ENCODE peak calls at places on chromosome 17, in six cellular contexts. One of them, this sample, is unnamed.

GRCh38 chr17:68937890-68938514 is 17.2 kb downstream of the ABCA8 start:
- DNase-seq in kidney: no peak
- DNase-seq in fibroblast of lung: no peak
- DNase-seq in nucleus accumbens: no peak
- DNase-seq in activated CD8-positive, alpha-beta T cell treated with anti-CD3 and anti-CD28 coated beads, Interleukin-2, amount 10 ng/mL, durations not matched to agents 7 days and 5 days: no peak
- DNase-seq in HEK293T: no peak
- DNase-seq in this sample: no peak

GRCh38 chr17:67049025-67049739 is 4.8 kb downstream of the CACNG1 start:
- DNase-seq in kidney: no peak
- DNase-seq in fibroblast of lung: no peak
- DNase-seq in nucleus accumbens: no peak
- DNase-seq in activated CD8-positive, alpha-beta T cell treated with anti-CD3 and anti-CD28 coated beads, Interleukin-2, amount 10 ng/mL, durations not matched to agents 7 days and 5 days: no peak
- DNase-seq in HEK293T: no peak
- DNase-seq in this sample: no peak

GRCh38 chr17:58300336-58300735 is 19.6 kb upstream of the MPO start:
- DNase-seq in kidney: peak
- DNase-seq in fibroblast of lung: no peak
- DNase-seq in nucleus accumbens: no peak
- DNase-seq in activated CD8-positive, alpha-beta T cell treated with anti-CD3 and anti-CD28 coated beads, Interleukin-2, amount 10 ng/mL, durations not matched to agents 7 days and 5 days: peak
- DNase-seq in HEK293T: no peak
- DNase-seq in this sample: no peak

GRCh38 chr17:66637491-66637890 is 197.4 kb upstream of the CACNG5 start:
- DNase-seq in kidney: no peak
- DNase-seq in fibroblast of lung: peak
- DNase-seq in nucleus accumbens: no peak
- DNase-seq in activated CD8-positive, alpha-beta T cell treated with anti-CD3 and anti-CD28 coated beads, Interleukin-2, amount 10 ng/mL, durations not matched to agents 7 days and 5 days: no peak
- DNase-seq in HEK293T: no peak
- DNase-seq in this sample: no peak

GRCh38 chr17:12665263-12666210 is at the start of gene MYOCD:
- DNase-seq in kidney: peak
- DNase-seq in fibroblast of lung: peak
- DNase-seq in nucleus accumbens: no peak
- DNase-seq in activated CD8-positive, alpha-beta T cell treated with anti-CD3 and anti-CD28 coated beads, Interleukin-2, amount 10 ng/mL, durations not matched to agents 7 days and 5 days: no peak
- DNase-seq in HEK293T: peak
- DNase-seq in this sample: no peak

GRCh38 chr17:16925461-16926060 is 46.4 kb downstream of the TNFRSF13B start:
- DNase-seq in kidney: peak
- DNase-seq in fibroblast of lung: no peak
- DNase-seq in nucleus accumbens: no peak
- DNase-seq in activated CD8-positive, alpha-beta T cell treated with anti-CD3 and anti-CD28 coated beads, Interleukin-2, amount 10 ng/mL, durations not matched to agents 7 days and 5 days: no peak
- DNase-seq in HEK293T: no peak
- DNase-seq in this sample: peak

GRCh38 chr17:36643086-36643685 is 41.8 kb downstream of the MRM1 start:
- DNase-seq in kidney: no peak
- DNase-seq in fibroblast of lung: no peak
- DNase-seq in nucleus accumbens: no peak
- DNase-seq in activated CD8-positive, alpha-beta T cell treated with anti-CD3 and anti-CD28 coated beads, Interleukin-2, amount 10 ng/mL, durations not matched to agents 7 days and 5 days: no peak
- DNase-seq in HEK293T: no peak
- DNase-seq in this sample: no peak

GRCh38 chr17:67831268-67831667 is 6.0 kb downstream of the BPTF start:
- DNase-seq in kidney: no peak
- DNase-seq in fibroblast of lung: no peak
- DNase-seq in nucleus accumbens: no peak
- DNase-seq in activated CD8-positive, alpha-beta T cell treated with anti-CD3 and anti-CD28 coated beads, Interleukin-2, amount 10 ng/mL, durations not matched to agents 7 days and 5 days: no peak
- DNase-seq in HEK293T: no peak
- DNase-seq in this sample: no peak

GRCh38 chr17:79715318-79716182 is 15.2 kb upstream of the ENPP7 start:
- DNase-seq in kidney: no peak
- DNase-seq in fibroblast of lung: no peak
- DNase-seq in nucleus accumbens: no peak
- DNase-seq in activated CD8-positive, alpha-beta T cell treated with anti-CD3 and anti-CD28 coated beads, Interleukin-2, amount 10 ng/mL, durations not matched to agents 7 days and 5 days: no peak
- DNase-seq in HEK293T: no peak
- DNase-seq in this sample: no peak

GRCh38 chr17:66466933-66467367 is 164.5 kb downstream of the PRKCA start:
- DNase-seq in kidney: no peak
- DNase-seq in fibroblast of lung: peak
- DNase-seq in nucleus accumbens: no peak
- DNase-seq in activated CD8-positive, alpha-beta T cell treated with anti-CD3 and anti-CD28 coated beads, Interleukin-2, amount 10 ng/mL, durations not matched to agents 7 days and 5 days: peak
- DNase-seq in HEK293T: no peak
- DNase-seq in this sample: no peak

GRCh38 chr17:80263253-80264047 is 2.8 kb downstream of the RNF213 start:
- DNase-seq in kidney: peak
- DNase-seq in fibroblast of lung: no peak
- DNase-seq in nucleus accumbens: no peak
- DNase-seq in activated CD8-positive, alpha-beta T cell treated with anti-CD3 and anti-CD28 coated beads, Interleukin-2, amount 10 ng/mL, durations not matched to agents 7 days and 5 days: peak
- DNase-seq in HEK293T: no peak
- DNase-seq in this sample: no peak

GRCh38 chr17:81734405-81735055 is 22.4 kb downstream of the SLC25A10 start:
- DNase-seq in kidney: peak
- DNase-seq in fibroblast of lung: no peak
- DNase-seq in nucleus accumbens: no peak
- DNase-seq in activated CD8-positive, alpha-beta T cell treated with anti-CD3 and anti-CD28 coated beads, Interleukin-2, amount 10 ng/mL, durations not matched to agents 7 days and 5 days: no peak
- DNase-seq in HEK293T: no peak
- DNase-seq in this sample: no peak

GRCh38 chr17:47694018-47694817 is at the start of gene TBKBP1:
- DNase-seq in kidney: peak
- DNase-seq in fibroblast of lung: peak
- DNase-seq in nucleus accumbens: no peak
- DNase-seq in activated CD8-positive, alpha-beta T cell treated with anti-CD3 and anti-CD28 coated beads, Interleukin-2, amount 10 ng/mL, durations not matched to agents 7 days and 5 days: peak
- DNase-seq in HEK293T: peak
- DNase-seq in this sample: peak

GRCh38 chr17:74842599-74843351 is 16.9 kb downstream of the GRIN2C start:
- DNase-seq in kidney: peak
- DNase-seq in fibroblast of lung: peak
- DNase-seq in nucleus accumbens: peak
- DNase-seq in activated CD8-positive, alpha-beta T cell treated with anti-CD3 and anti-CD28 coated beads, Interleukin-2, amount 10 ng/mL, durations not matched to agents 7 days and 5 days: no peak
- DNase-seq in HEK293T: peak
- DNase-seq in this sample: no peak

GRCh38 chr17:32127156-32127897 is 15.0 kb upstream of the RHOT1 start:
- DNase-seq in kidney: peak
- DNase-seq in fibroblast of lung: peak
- DNase-seq in nucleus accumbens: peak
- DNase-seq in activated CD8-positive, alpha-beta T cell treated with anti-CD3 and anti-CD28 coated beads, Interleukin-2, amount 10 ng/mL, durations not matched to agents 7 days and 5 days: peak
- DNase-seq in HEK293T: peak
- DNase-seq in this sample: no peak

GRCh38 chr17:37609170-37610040 is at the start of gene SYNRG:
- DNase-seq in kidney: peak
- DNase-seq in fibroblast of lung: peak
- DNase-seq in nucleus accumbens: peak
- DNase-seq in activated CD8-positive, alpha-beta T cell treated with anti-CD3 and anti-CD28 coated beads, Interleukin-2, amount 10 ng/mL, durations not matched to agents 7 days and 5 days: peak
- DNase-seq in HEK293T: peak
- DNase-seq in this sample: peak

GRCh38 chr17:80559688-80560290 is 15.2 kb downstream of the RPTOR start:
- DNase-seq in kidney: no peak
- DNase-seq in fibroblast of lung: peak
- DNase-seq in nucleus accumbens: no peak
- DNase-seq in activated CD8-positive, alpha-beta T cell treated with anti-CD3 and anti-CD28 coated beads, Interleukin-2, amount 10 ng/mL, durations not matched to agents 7 days and 5 days: no peak
- DNase-seq in HEK293T: no peak
- DNase-seq in this sample: no peak

GRCh38 chr17:2059837-2060658 is 5.1 kb downstream of the HIC1 start:
- DNase-seq in kidney: no peak
- DNase-seq in fibroblast of lung: no peak
- DNase-seq in nucleus accumbens: no peak
- DNase-seq in activated CD8-positive, alpha-beta T cell treated with anti-CD3 and anti-CD28 coated beads, Interleukin-2, amount 10 ng/mL, durations not matched to agents 7 days and 5 days: no peak
- DNase-seq in HEK293T: no peak
- DNase-seq in this sample: no peak

GRCh38 chr17:68011199-68011665 is 15.0 kb upstream of the C17orf58 start:
- DNase-seq in kidney: no peak
- DNase-seq in fibroblast of lung: no peak
- DNase-seq in nucleus accumbens: peak
- DNase-seq in activated CD8-positive, alpha-beta T cell treated with anti-CD3 and anti-CD28 coated beads, Interleukin-2, amount 10 ng/mL, durations not matched to agents 7 days and 5 days: peak
- DNase-seq in HEK293T: peak
- DNase-seq in this sample: peak

GRCh38 chr17:62017912-62018311 is 47.2 kb downstream of the MED13 start:
- DNase-seq in kidney: no peak
- DNase-seq in fibroblast of lung: peak
- DNase-seq in nucleus accumbens: no peak
- DNase-seq in activated CD8-positive, alpha-beta T cell treated with anti-CD3 and anti-CD28 coated beads, Interleukin-2, amount 10 ng/mL, durations not matched to agents 7 days and 5 days: no peak
- DNase-seq in HEK293T: no peak
- DNase-seq in this sample: no peak

GRCh38 chr17:4658478-4659305 is 17.2 kb upstream of the ALOX15 start:
- DNase-seq in kidney: no peak
- DNase-seq in fibroblast of lung: peak
- DNase-seq in nucleus accumbens: no peak
- DNase-seq in activated CD8-positive, alpha-beta T cell treated with anti-CD3 and anti-CD28 coated beads, Interleukin-2, amount 10 ng/mL, durations not matched to agents 7 days and 5 days: peak
- DNase-seq in HEK293T: no peak
- DNase-seq in this sample: no peak

GRCh38 chr17:73628642-73629552 is 15.3 kb downstream of the SDK2 start:
- DNase-seq in kidney: no peak
- DNase-seq in fibroblast of lung: no peak
- DNase-seq in nucleus accumbens: no peak
- DNase-seq in activated CD8-positive, alpha-beta T cell treated with anti-CD3 and anti-CD28 coated beads, Interleukin-2, amount 10 ng/mL, durations not matched to agents 7 days and 5 days: no peak
- DNase-seq in HEK293T: no peak
- DNase-seq in this sample: peak

GRCh38 chr17:83096401-83097220 is 17.2 kb downstream of the METRNL start:
- DNase-seq in kidney: peak
- DNase-seq in fibroblast of lung: no peak
- DNase-seq in nucleus accumbens: no peak
- DNase-seq in activated CD8-positive, alpha-beta T cell treated with anti-CD3 and anti-CD28 coated beads, Interleukin-2, amount 10 ng/mL, durations not matched to agents 7 days and 5 days: no peak
- DNase-seq in HEK293T: no peak
- DNase-seq in this sample: no peak

GRCh38 chr17:10844667-10845387 is 6.9 kb upstream of the PIRT start:
- DNase-seq in kidney: peak
- DNase-seq in fibroblast of lung: peak
- DNase-seq in nucleus accumbens: peak
- DNase-seq in activated CD8-positive, alpha-beta T cell treated with anti-CD3 and anti-CD28 coated beads, Interleukin-2, amount 10 ng/mL, durations not matched to agents 7 days and 5 days: peak
- DNase-seq in HEK293T: peak
- DNase-seq in this sample: no peak

GRCh38 chr17:80082403-80083135 is 18.8 kb upstream of the GAA start:
- DNase-seq in kidney: no peak
- DNase-seq in fibroblast of lung: peak
- DNase-seq in nucleus accumbens: peak
- DNase-seq in activated CD8-positive, alpha-beta T cell treated with anti-CD3 and anti-CD28 coated beads, Interleukin-2, amount 10 ng/mL, durations not matched to agents 7 days and 5 days: peak
- DNase-seq in HEK293T: peak
- DNase-seq in this sample: no peak

GRCh38 chr17:2792541-2793169 is 3.6 kb upstream of the RAP1GAP2 start:
- DNase-seq in kidney: peak
- DNase-seq in fibroblast of lung: no peak
- DNase-seq in nucleus accumbens: no peak
- DNase-seq in activated CD8-positive, alpha-beta T cell treated with anti-CD3 and anti-CD28 coated beads, Interleukin-2, amount 10 ng/mL, durations not matched to agents 7 days and 5 days: peak
- DNase-seq in HEK293T: no peak
- DNase-seq in this sample: no peak

GRCh38 chr17:61645898-61646297 is 54.9 kb upstream of the NACA2 start:
- DNase-seq in kidney: no peak
- DNase-seq in fibroblast of lung: no peak
- DNase-seq in nucleus accumbens: no peak
- DNase-seq in activated CD8-positive, alpha-beta T cell treated with anti-CD3 and anti-CD28 coated beads, Interleukin-2, amount 10 ng/mL, durations not matched to agents 7 days and 5 days: no peak
- DNase-seq in HEK293T: no peak
- DNase-seq in this sample: no peak

GRCh38 chr17:40608061-40608581 is 39.5 kb downstream of the SMARCE1 start:
- DNase-seq in kidney: no peak
- DNase-seq in fibroblast of lung: no peak
- DNase-seq in nucleus accumbens: no peak
- DNase-seq in activated CD8-positive, alpha-beta T cell treated with anti-CD3 and anti-CD28 coated beads, Interleukin-2, amount 10 ng/mL, durations not matched to agents 7 days and 5 days: peak
- DNase-seq in HEK293T: no peak
- DNase-seq in this sample: no peak

GRCh38 chr17:73031472-73031871 is 61.0 kb downstream of the SLC39A11 start:
- DNase-seq in kidney: no peak
- DNase-seq in fibroblast of lung: no peak
- DNase-seq in nucleus accumbens: no peak
- DNase-seq in activated CD8-positive, alpha-beta T cell treated with anti-CD3 and anti-CD28 coated beads, Interleukin-2, amount 10 ng/mL, durations not matched to agents 7 days and 5 days: no peak
- DNase-seq in HEK293T: no peak
- DNase-seq in this sample: no peak

GRCh38 chr17:28881533-28882056 is 15.9 kb downstream of the FLOT2 start:
- DNase-seq in kidney: no peak
- DNase-seq in fibroblast of lung: no peak
- DNase-seq in nucleus accumbens: no peak
- DNase-seq in activated CD8-positive, alpha-beta T cell treated with anti-CD3 and anti-CD28 coated beads, Interleukin-2, amount 10 ng/mL, durations not matched to agents 7 days and 5 days: no peak
- DNase-seq in HEK293T: no peak
- DNase-seq in this sample: no peak